ENCODE peak calls at places on chromosomes 2 and 18, in six cellular contexts. J is HCT116, W is astrocyte, P is cardiac muscle cell, S is foreskin fibroblast, X is AG10803. V is an unnamed sample.

GRCh38 chr2:60634443-60634842 is 81.0 kb upstream of the BCL11A start:
- DNase-seq in W (no peak), X (no peak), J (no peak), S (no peak), P (no peak), V (no peak)

GRCh38 chr18:34292594-34292993 is 67.9 kb upstream of the NOL4 start:
- DNase-seq in X (no peak), S (no peak), P (no peak), J (no peak), W (no peak), V (no peak)

GRCh38 chr18:35949903-35950627 is 22.4 kb upstream of the RMP24 start:
- DNase-seq in S (peak), X (peak), P (peak), W (peak), J (no peak), V (peak)

GRCh38 chr2:130302164-130302886 is 40.4 kb upstream of the IMP4 start:
- DNase-seq in X (no peak), S (no peak), W (no peak), P (no peak), J (no peak), V (no peak)

GRCh38 chr2:10052216-10052615 is 8.9 kb downstream of the KLF11 start:
- DNase-seq in P (no peak), J (no peak), X (no peak), W (no peak), S (no peak), V (no peak)

GRCh38 chr2:219539926-219540678 is 3.5 kb downstream of the CHPF start:
- DNase-seq in W (no peak), S (no peak), X (no peak), J (no peak), P (no peak), V (no peak)

GRCh38 chr2:191030521-191031154 is 16.7 kb upstream of the STAT1 start:
- DNase-seq in P (peak), J (no peak), S (no peak), W (peak), X (peak), V (peak)

GRCh38 chr18:31835528-31836138 is 75.0 kb upstream of the SLC25A52 start:
- DNase-seq in W (peak), X (peak), J (no peak), S (no peak), P (no peak), V (peak)

GRCh38 chr18:61666876-61667590 is 225.8 kb downstream of the RNF152 start:
- DNase-seq in P (no peak), J (no peak), S (no peak), W (no peak), X (no peak), V (no peak)

GRCh38 chr18:22182884-22183610 is 13.7 kb downstream of the GATA6 start:
- DNase-seq in X (no peak), W (no peak), P (no peak), S (no peak), J (no peak), V (no peak)

GRCh38 chr2:182165196-182165595 is 179.5 kb downstream of the PPP1R1C start:
- DNase-seq in X (no peak), J (no peak), W (no peak), P (no peak), S (no peak), V (no peak)

GRCh38 chr18:12879840-12880531 is 4.1 kb downstream of the PTPN2 start:
- DNase-seq in X (no peak), S (no peak), J (no peak), W (no peak), P (no peak), V (no peak)

GRCh38 chr2:214730248-214730647 is 79.2 kb downstream of the BARD1 start:
- DNase-seq in S (no peak), P (no peak), J (no peak), X (peak), W (peak), V (no peak)

GRCh38 chr2:48851161-48851560 is 95.6 kb upstream of the LHCGR start:
- DNase-seq in P (no peak), S (no peak), X (no peak), J (no peak), W (peak), V (no peak)

GRCh38 chr2:216691210-216691741 is 4.1 kb downstream of the IGFBP5 start:
- DNase-seq in W (peak), S (no peak), P (peak), X (peak), J (no peak), V (peak)

GRCh38 chr2:156539086-156539485 is 102.9 kb downstream of the GPD2 start:
- DNase-seq in X (no peak), S (no peak), J (no peak), W (no peak), P (no peak), V (no peak)

GRCh38 chr18:32439802-32440201 is 30.9 kb downstream of the GAREM1 start:
- DNase-seq in J (peak), P (no peak), S (no peak), W (no peak), X (no peak), V (peak)

GRCh38 chr2:50513724-50514123 is 518.2 kb downstream of the NRXN1 start:
- DNase-seq in J (no peak), P (no peak), W (no peak), X (no peak), S (no peak), V (no peak)

GRCh38 chr2:68466361-68466777 is 725 bp downstream of the FBXO48 start:
- DNase-seq in W (peak), J (no peak), P (peak), S (peak), X (peak), V (peak)

GRCh38 chr2:16727256-16727655 is 61.6 kb upstream of the CYRIA start:
- DNase-seq in X (no peak), W (peak), S (no peak), J (no peak), P (no peak), V (peak)

GRCh38 chr2:98093611-98094010 is 6.6 kb downstream of the VWA3B start:
- DNase-seq in X (no peak), J (no peak), P (no peak), S (no peak), W (no peak), V (no peak)

GRCh38 chr2:153391131-153391530 is 87.4 kb downstream of the RPRM start:
- DNase-seq in J (no peak), X (no peak), S (no peak), W (peak), P (no peak), V (no peak)

GRCh38 chr2:177658309-177658708 is 265.7 kb downstream of the AGPS start:
- DNase-seq in J (no peak), X (no peak), P (no peak), W (no peak), S (no peak), V (no peak)

GRCh38 chr2:73297151-73297559 is 3.8 kb upstream of the EGR4 start:
- DNase-seq in P (no peak), X (no peak), J (no peak), S (no peak), W (no peak), V (peak)

GRCh38 chr2:20597868-20598183 is 53.1 kb downstream of the HS1BP3 start:
- DNase-seq in S (no peak), P (no peak), X (no peak), W (no peak), J (no peak), V (peak)

GRCh38 chr2:65922794-65923193 is 490.4 kb upstream of the SPRED2 start:
- DNase-seq in S (peak), J (no peak), X (peak), W (no peak), P (no peak), V (peak)

GRCh38 chr2:236816197-236817170 is 246.9 kb downstream of the ACKR3 start:
- DNase-seq in J (no peak), S (no peak), X (no peak), W (no peak), P (no peak), V (no peak)

GRCh38 chr2:160228141-160228963 is 28.3 kb upstream of the ITGB6 start:
- DNase-seq in J (no peak), X (peak), W (peak), S (peak), P (no peak), V (no peak)

GRCh38 chr2:63661076-63661475 is 72.3 kb downstream of the MDH1 start:
- DNase-seq in P (no peak), W (peak), J (no peak), S (peak), X (peak), V (no peak)

GRCh38 chr2:120320318-120320851 is 25.6 kb upstream of the INHBB start:
- DNase-seq in X (peak), J (no peak), P (no peak), S (no peak), W (no peak), V (no peak)

GRCh38 chr2:134660619-134661403 is 58.0 kb downstream of the TMEM163 start:
- DNase-seq in S (no peak), X (no peak), J (no peak), P (no peak), W (no peak), V (no peak)

GRCh38 chr18:79379251-79379905 is 16.4 kb upstream of the NFATC1 start:
- DNase-seq in X (no peak), W (no peak), P (no peak), S (no peak), J (no peak), V (no peak)

DNA sequence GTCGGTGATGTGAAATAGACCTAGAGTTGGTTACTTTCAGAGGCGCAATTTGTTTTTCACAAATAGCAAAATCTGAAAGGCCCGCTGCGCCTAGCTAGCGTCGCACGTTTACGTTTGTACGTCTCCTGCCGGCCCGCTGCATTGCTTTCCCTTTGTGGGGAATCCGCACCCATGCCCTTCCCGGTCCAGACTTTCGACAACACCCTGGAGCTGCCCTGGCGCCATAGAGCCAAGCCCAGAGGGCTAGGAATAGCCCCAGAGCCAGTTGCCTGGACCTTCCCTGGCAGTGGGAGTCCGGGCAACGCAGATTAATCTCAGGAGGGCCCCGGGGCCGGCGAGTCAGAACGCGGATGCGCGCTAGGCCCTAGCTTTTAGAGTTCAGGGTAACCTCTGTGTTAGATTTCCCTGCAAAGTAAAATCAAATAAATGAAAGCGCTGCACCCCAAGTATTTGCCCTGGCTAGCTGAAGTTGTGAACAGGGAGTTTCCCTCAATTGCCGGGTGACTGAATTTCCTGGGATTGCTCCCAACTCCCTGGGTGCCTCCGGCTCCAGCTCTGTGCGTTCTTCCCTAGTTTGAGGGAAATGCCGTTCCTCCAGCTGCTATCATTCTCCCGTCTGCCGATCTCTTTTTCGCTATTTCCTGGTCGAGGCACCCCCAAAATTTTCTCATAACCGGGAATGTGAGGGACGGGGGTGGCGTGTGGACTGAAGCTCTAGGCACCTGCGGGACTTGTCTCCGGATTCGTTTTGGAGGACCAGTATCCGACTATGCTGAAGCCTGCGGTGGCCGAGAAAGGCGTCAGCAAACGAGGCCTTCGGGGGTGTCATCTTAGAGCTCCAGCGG is 1.2 kb upstream of the EN1 start:
- DNase-seq in W (no peak), X (no peak), J (no peak), P (no peak), S (no peak), V (no peak)
- H3K4me3 ChIP-seq in W (peak), X (peak), J (no peak), P (peak), S (no peak), V (no peak)

DNA sequence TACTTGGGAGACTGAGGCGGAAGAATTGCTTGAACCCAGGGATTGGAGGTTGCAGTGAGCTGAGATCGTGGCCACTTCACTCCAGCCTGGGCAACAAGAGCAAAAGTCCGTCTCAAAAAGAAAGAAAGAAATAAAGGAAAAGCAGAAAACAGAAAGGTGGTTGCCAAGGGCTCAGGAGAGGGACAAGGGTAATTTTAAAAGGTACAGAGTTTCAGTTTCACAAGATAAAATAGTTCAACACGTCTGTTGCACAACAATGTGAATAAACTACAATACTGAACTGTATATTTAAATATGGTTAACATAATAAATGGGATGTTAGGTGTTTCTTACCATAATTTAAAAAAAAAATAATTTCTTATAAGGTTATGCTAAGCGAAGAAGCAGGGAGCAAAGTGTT is 12.9 kb downstream of the RPS27A start:
- DNase-seq in W (no peak), S (no peak), J (no peak), X (no peak), P (no peak), V (no peak)
- H3K4me3 ChIP-seq in W (no peak), S (no peak), J (no peak), X (no peak), P (no peak), V (no peak)

DNA sequence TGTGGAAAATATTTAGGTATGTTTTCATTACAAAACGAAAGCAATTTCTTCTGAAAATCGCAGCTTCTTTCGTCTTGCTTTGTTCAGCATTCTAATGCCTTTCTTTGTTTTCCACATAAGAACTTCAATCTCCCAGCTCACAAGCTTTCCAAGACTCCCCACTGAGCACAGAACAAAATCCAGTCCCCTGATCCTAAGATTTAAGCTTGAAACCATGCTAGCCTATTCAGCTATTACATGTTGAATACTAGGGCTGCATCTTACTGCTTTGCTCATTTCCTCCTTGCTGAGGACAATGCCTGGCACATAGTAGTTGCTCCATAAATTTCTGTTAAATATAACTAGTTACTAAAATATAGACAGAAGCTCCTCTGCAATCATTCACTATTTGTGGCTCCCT is 160.6 kb downstream of the GALNT3 start:
- DNase-seq in W (no peak), P (no peak), S (no peak), J (no peak), X (no peak), V (no peak)
- H3K4me3 ChIP-seq in W (no peak), P (no peak), S (no peak), J (no peak), X (no peak), V (no peak)

GRCh38 chr2:184780384-184780783 is 182.1 kb downstream of the ZNF804A start:
- DNase-seq in P (no peak), W (no peak), S (no peak), X (no peak), J (no peak), V (no peak)
- H3K4me3 ChIP-seq in P (no peak), W (no peak), S (no peak), X (no peak), J (no peak), V (no peak)

GRCh38 chr2:233251306-233252116 is at the start of gene ATG16L1:
- DNase-seq in X (peak), J (peak), P (peak), S (peak), W (peak), V (peak)

GRCh38 chr2:233248999-233249398 is 2.5 kb upstream of the ATG16L1 start:
- DNase-seq in X (no peak), J (no peak), P (no peak), S (no peak), W (no peak), V (no peak)

GRCh38 chr2:233250568-233250967 is 905 bp upstream of the ATG16L1 start:
- DNase-seq in X (no peak), J (no peak), P (no peak), S (no peak), W (no peak), V (no peak)

GRCh38 chr2:233252227-233252626 is 754 bp downstream of the ATG16L1 start:
- DNase-seq in W (no peak), P (no peak), X (no peak), S (no peak), J (no peak), V (no peak)

GRCh38 chr2:233250985-233251305 is 528 bp upstream of the ATG16L1 start:
- DNase-seq in X (no peak), S (no peak), P (no peak), W (no peak), J (no peak), V (no peak)
- H3K4me3 ChIP-seq in X (peak), S (peak), P (no peak), W (peak), J (peak), V (peak)

GRCh38 chr2:234879671-234880455 is 72.0 kb upstream of the SH3BP4 start:
- DNase-seq in J (peak), W (peak), P (no peak), S (peak), X (no peak), V (peak)

GRCh38 chr2:234884591-234884990 is 67.2 kb upstream of the SH3BP4 start:
- DNase-seq in X (no peak), J (no peak), S (no peak), P (no peak), W (no peak), V (no peak)

GRCh38 chr2:234880551-234881211 is 71.1 kb upstream of the SH3BP4 start:
- DNase-seq in S (peak), P (no peak), X (peak), J (peak), W (peak), V (peak)

GRCh38 chr2:234885113-234885512 is 66.7 kb upstream of the SH3BP4 start:
- DNase-seq in J (no peak), S (no peak), W (no peak), X (no peak), P (peak), V (peak)

GRCh38 chr2:234881413-234882241 is 70.2 kb upstream of the SH3BP4 start:
- DNase-seq in W (peak), X (peak), S (peak), J (peak), P (peak), V (peak)
- H3K4me3 ChIP-seq in W (peak), X (no peak), S (no peak), J (peak), P (no peak), V (no peak)

GRCh38 chr2:172822585-172822984 is 86.9 kb downstream of the RAPGEF4 start:
- DNase-seq in P (no peak), W (no peak), J (no peak), S (no peak), X (no peak), V (no peak)
- H3K4me3 ChIP-seq in P (no peak), W (no peak), J (no peak), S (no peak), X (no peak), V (no peak)

GRCh38 chr2:90209806-90210205 is 1518.3 kb downstream of the RPIA start:
- DNase-seq in P (no peak), S (no peak), J (no peak), X (no peak), W (no peak), V (no peak)
- H3K4me3 ChIP-seq in P (no peak), S (no peak), J (no peak), X (no peak), W (no peak), V (no peak)

DNA sequence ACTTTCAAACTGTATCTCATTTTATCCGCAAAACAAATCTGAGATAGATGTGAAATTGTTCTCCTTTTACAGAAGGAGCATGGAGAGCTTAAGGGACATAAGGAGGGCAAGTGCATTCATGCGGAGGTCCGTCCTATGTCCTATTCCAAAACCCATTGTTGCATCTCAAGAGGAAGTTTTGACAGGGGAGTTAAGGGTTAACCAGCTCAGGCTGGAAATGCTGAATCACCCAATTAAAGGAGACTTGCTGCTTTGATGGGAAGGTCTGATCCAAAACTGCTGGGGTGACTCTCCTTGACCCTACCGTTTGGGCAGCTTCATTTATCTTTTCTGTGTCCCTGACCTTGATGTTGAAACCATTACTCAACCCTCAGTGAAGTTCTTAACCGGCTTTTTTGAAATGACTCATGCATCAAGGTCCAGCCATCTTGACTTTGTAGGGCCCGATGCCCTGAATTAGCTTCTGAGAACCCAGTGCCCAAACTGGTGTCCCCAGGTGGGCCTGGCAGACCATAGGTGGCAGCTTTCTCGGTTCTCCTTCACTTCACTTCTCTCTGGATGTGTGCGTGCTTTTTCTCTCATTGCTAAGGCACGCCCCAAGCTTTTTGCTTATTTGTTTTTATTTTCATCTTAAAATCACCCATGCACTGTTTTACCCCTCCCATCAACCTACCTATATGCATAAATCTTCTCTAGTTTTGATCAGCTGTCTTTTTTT is 15.9 kb upstream of the TXNDC2 start:
- DNase-seq in J (peak), S (peak), P (no peak), W (peak), X (peak), V (peak)
- H3K4me3 ChIP-seq in J (peak), S (no peak), P (no peak), W (no peak), X (no peak), V (no peak)

DNA sequence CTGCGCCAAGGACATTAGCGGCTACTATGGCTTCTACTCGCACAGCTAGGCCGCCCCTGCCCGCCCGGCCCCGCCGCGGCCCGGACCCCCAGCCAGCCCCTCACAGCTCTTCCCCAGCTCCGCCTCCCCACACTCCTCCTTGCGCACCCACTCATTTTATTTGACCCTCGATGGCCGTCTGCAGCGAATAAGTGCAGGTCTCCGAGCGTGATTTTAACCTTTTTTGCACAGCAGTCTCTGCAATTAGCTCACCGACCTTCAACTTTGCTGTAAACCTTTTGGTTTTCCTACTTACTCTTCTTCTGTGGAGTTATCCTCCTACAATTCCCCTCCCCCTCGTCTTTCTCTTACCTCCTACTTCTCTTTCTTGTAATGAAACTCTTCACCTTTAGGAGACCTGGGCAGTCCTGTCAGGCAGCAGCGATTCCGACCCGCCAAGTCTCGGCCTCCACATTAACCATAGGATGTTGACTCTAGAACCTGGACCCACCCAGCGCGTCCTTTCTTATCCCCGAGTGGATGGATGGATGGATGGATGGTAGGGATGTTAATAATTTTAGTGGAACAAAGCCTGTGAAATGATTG is 8.2 kb downstream of the TBR1 start:
- DNase-seq in J (no peak), X (no peak), W (no peak), P (no peak), S (no peak), V (no peak)
- H3K4me3 ChIP-seq in J (no peak), X (no peak), W (peak), P (peak), S (no peak), V (no peak)

V was measured in body of pancreas.